ENCODE peak calls at places on chromosomes 6 and 20, in nine cellular contexts. T is T-cell, Y is cardiac fibroblast, A is SHP77, C is EH, P is putamen, L is AG08396, B is NCI-H524, O is NCI-H1694 treated with DMSO at 0.1 percent for 48 hours. Z is an unnamed sample.

GRCh38 chr20:54199283-54199682 is 8.6 kb upstream of the PFDN4 start:
- DNase-seq in T (no peak), Y (no peak), A (no peak), C (no peak), P (no peak), L (no peak), B (no peak), O (no peak), Z (no peak)

GRCh38 chr6:148440877-148441453 is 98.3 kb downstream of the SASH1 start:
- DNase-seq in T (no peak), Y (peak; percentile 97), A (peak; percentile 78), C (peak; percentile 95), P (no peak), L (peak; percentile 80), B (peak; percentile 62), O (no peak), Z (no peak)

GRCh38 chr6:5865492-5866031 is 141.2 kb downstream of the NRN1 start:
- DNase-seq in T (no peak), Y (no peak), A (no peak), C (no peak), P (no peak), L (no peak), B (no peak), O (no peak), Z (no peak)

GRCh38 chr6:79138146-79138545 is 60.1 kb upstream of the PHIP start:
- DNase-seq in T (no peak), Y (peak; percentile 12), A (no peak), C (peak; percentile 7), P (no peak), L (no peak), B (no peak), O (no peak), Z (no peak)

GRCh38 chr6:57109905-57110304 is 19.9 kb downstream of the ZNF451 start:
- DNase-seq in T (no peak), Y (peak; percentile 47), A (no peak), C (peak; percentile 7), P (no peak), L (no peak), B (no peak), O (no peak), Z (no peak)

GRCh38 chr6:143112837-143113236 is 52.1 kb downstream of the AIG1 start:
- DNase-seq in T (no peak), Y (no peak), A (no peak), C (no peak), P (no peak), L (no peak), B (no peak), O (no peak), Z (no peak)

GRCh38 chr6:75493400-75494064 is at the start of gene FILIP1:
- DNase-seq in T (no peak), Y (peak; percentile 63), A (no peak), C (peak; percentile 19), P (peak; percentile 5), L (peak; percentile 10), B (no peak), O (no peak), Z (no peak)

GRCh38 chr6:78770766-78771165 is 96.6 kb upstream of the IRAK1BP1 start:
- DNase-seq in T (no peak), Y (peak; percentile 25), A (no peak), C (no peak), P (no peak), L (no peak), B (no peak), O (no peak), Z (no peak)

GRCh38 chr20:15339264-15339663 is 1001.9 kb upstream of the FLRT3 start:
- DNase-seq in T (no peak), Y (no peak), A (no peak), C (no peak), P (no peak), L (no peak), B (peak; percentile 65), O (peak; percentile 93), Z (peak; percentile 65)

GRCh38 chr20:63735859-63736718 is at the start of gene LIME1:
- DNase-seq in T (peak; percentile 84), Y (no peak), A (no peak), C (no peak), P (no peak), L (no peak), B (no peak), O (no peak), Z (no peak)

GRCh38 chr6:147244832-147245231 is 40.6 kb downstream of the STXBP5 start:
- DNase-seq in T (no peak), Y (peak; percentile 17), A (no peak), C (no peak), P (no peak), L (no peak), B (no peak), O (no peak), Z (no peak)

GRCh38 chr20:17423782-17424181 is 107.4 kb downstream of the BFSP1 start:
- DNase-seq in T (no peak), Y (no peak), A (no peak), C (no peak), P (no peak), L (no peak), B (no peak), O (no peak), Z (no peak)

GRCh38 chr6:158558415-158559306 is 1.2 kb upstream of the TMEM181 start:
- DNase-seq in T (no peak), Y (no peak), A (no peak), C (no peak), P (peak; percentile 52), L (no peak), B (no peak), O (no peak), Z (no peak)

GRCh38 chr20:58213112-58213511 is 15.3 kb downstream of the ANKRD60 start:
- DNase-seq in T (no peak), Y (no peak), A (peak; percentile 50), C (peak; percentile 25), P (peak; percentile 20), L (no peak), B (no peak), O (no peak), Z (peak; percentile 24)

GRCh38 chr20:4787825-4788224 is 66.1 kb downstream of the PRND start:
- DNase-seq in T (no peak), Y (no peak), A (no peak), C (no peak), P (no peak), L (no peak), B (no peak), O (no peak), Z (no peak)

GRCh38 chr6:109381747-109382575 is at the start of gene CD164:
- DNase-seq in T (peak; percentile 95), Y (peak; percentile 96), A (peak; percentile 86), C (peak; percentile 93), P (peak; percentile 95), L (peak; percentile 97), B (peak; percentile 90), O (peak; percentile 90), Z (peak; percentile 95)

GRCh38 chr20:17626217-17627007 is 55.6 kb downstream of the RRBP1 start:
- DNase-seq in T (no peak), Y (no peak), A (no peak), C (no peak), P (no peak), L (no peak), B (no peak), O (no peak), Z (peak; percentile 32)

GRCh38 chr6:16320533-16321340 is 82.3 kb downstream of the GMPR start:
- DNase-seq in T (no peak), Y (peak; percentile 78), A (peak; percentile 40), C (peak; percentile 76), P (peak; percentile 58), L (peak; percentile 56), B (peak; percentile 74), O (peak; percentile 87), Z (peak; percentile 66)

GRCh38 chr20:61263084-61263695 is 11.1 kb downstream of the CDH4 start:
- DNase-seq in T (peak; percentile 16), Y (peak; percentile 47), A (no peak), C (peak; percentile 23), P (no peak), L (peak; percentile 64), B (no peak), O (no peak), Z (no peak)

GRCh38 chr6:38498085-38498484 is 141.6 kb downstream of the BTBD9 start:
- DNase-seq in T (no peak), Y (peak; percentile 10), A (no peak), C (peak; percentile 42), P (no peak), L (no peak), B (no peak), O (no peak), Z (no peak)

GRCh38 chr6:56677559-56677958 is 34.9 kb upstream of the DST start:
- DNase-seq in T (no peak), Y (peak; percentile 65), A (no peak), C (peak; percentile 71), P (no peak), L (peak; percentile 19), B (no peak), O (no peak), Z (no peak)

GRCh38 chr6:158009935-158010585 is 28.4 kb downstream of the SYNJ2 start:
- DNase-seq in T (no peak), Y (no peak), A (no peak), C (no peak), P (no peak), L (no peak), B (no peak), O (no peak), Z (no peak)

GRCh38 chr20:2693996-2694471 is 1.5 kb downstream of the EBF4 start:
- DNase-seq in T (no peak), Y (no peak), A (no peak), C (no peak), P (no peak), L (no peak), B (no peak), O (no peak), Z (no peak)

GRCh38 chr6:72620866-72621242 is 1.0 kb upstream of the KCNQ5 start:
- DNase-seq in T (no peak), Y (peak; percentile 29), A (no peak), C (no peak), P (no peak), L (peak; percentile 4), B (no peak), O (no peak), Z (no peak)

GRCh38 chr20:699811-700338 is 24.3 kb upstream of the SCRT2 start:
- DNase-seq in T (no peak), Y (no peak), A (no peak), C (no peak), P (peak; percentile 48), L (no peak), B (no peak), O (no peak), Z (peak; percentile 92)

Z was measured in cerebellum.